ENCODE peak calls at places on chromosomes 2 and 18, in eight cellular contexts. E, G, A, N, R, H, B and U are unnamed samples.

GRCh38 chr2:226754821-226755536 is 44.6 kb downstream of the IRS1 start:
- DNase-seq in E (no peak), G (no peak), A (no peak), N (no peak), R (no peak), H (peak; percentile 42), B (no peak), U (no peak)

GRCh38 chr18:39742015-39742466 is 2176.4 kb upstream of the CELF4 start:
- DNase-seq in E (no peak), G (peak; percentile 37), A (no peak), N (no peak), R (no peak), H (no peak), B (no peak), U (no peak)

GRCh38 chr2:145563752-145564615 is 1044.1 kb upstream of the ZEB2 start:
- DNase-seq in E (no peak), G (no peak), A (no peak), N (no peak), R (no peak), H (no peak), B (no peak), U (peak; percentile 12)

GRCh38 chr2:36967236-36967876 is 1.0 kb upstream of the STRN start:
- DNase-seq in E (no peak), G (peak; percentile 13), A (no peak), N (peak; percentile 52), R (no peak), H (no peak), B (no peak), U (no peak)

GRCh38 chr2:222292738-222293134 is 6.1 kb downstream of the PAX3 start:
- DNase-seq in E (no peak), G (no peak), A (no peak), N (no peak), R (no peak), H (no peak), B (no peak), U (no peak)

GRCh38 chr2:69642709-69643601 is 584 bp downstream of the AAK1 start:
- DNase-seq in E (no peak), G (peak; percentile 78), A (peak; percentile 37), N (peak; percentile 43), R (peak; percentile 53), H (peak; percentile 69), B (peak; percentile 89), U (no peak)

GRCh38 chr2:241985986-241986329 is 116.4 kb downstream of the RTP5 start:
- DNase-seq in E (peak; percentile 46), G (no peak), A (no peak), N (no peak), R (no peak), H (no peak), B (peak; percentile 23), U (no peak)

GRCh38 chr2:128469875-128470274 is 151.2 kb upstream of the HS6ST1 start:
- DNase-seq in E (no peak), G (no peak), A (no peak), N (no peak), R (no peak), H (no peak), B (no peak), U (no peak)

GRCh38 chr2:40658917-40659316 is 207.0 kb upstream of the SLC8A1 start:
- DNase-seq in E (no peak), G (peak; percentile 10), A (peak; percentile 55), N (no peak), R (no peak), H (peak; percentile 22), B (no peak), U (peak; percentile 20)

GRCh38 chr18:62523631-62524442 is 1.0 kb downstream of the ZCCHC2 start:
- DNase-seq in E (peak; percentile 76), G (peak; percentile 64), A (peak; percentile 39), N (peak; percentile 48), R (peak; percentile 24), H (peak; percentile 54), B (peak; percentile 93), U (peak; percentile 42)

GRCh38 chr2:98134601-98135000 is 47.6 kb downstream of the VWA3B start:
- DNase-seq in E (no peak), G (no peak), A (no peak), N (no peak), R (no peak), H (peak; percentile 7), B (no peak), U (no peak)

GRCh38 chr2:227826019-227826521 is 12.4 kb downstream of the CCL20 start:
- DNase-seq in E (no peak), G (no peak), A (no peak), N (peak; percentile 47), R (no peak), H (no peak), B (no peak), U (no peak)

GRCh38 chr2:217785544-217786045 is 217.2 kb downstream of the TNS1 start:
- DNase-seq in E (no peak), G (peak; percentile 66), A (peak; percentile 88), N (peak; percentile 80), R (peak; percentile 82), H (peak; percentile 77), B (peak; percentile 91), U (peak; percentile 78)

GRCh38 chr2:176188969-176189665 is 649 bp downstream of the HOXD1 start:
- DNase-seq in E (no peak), G (no peak), A (peak; percentile 33), N (peak; percentile 43), R (no peak), H (no peak), B (no peak), U (no peak)

GRCh38 chr2:75476778-75477177 is 84.0 kb downstream of the EVA1A start:
- DNase-seq in E (no peak), G (peak; percentile 87), A (no peak), N (no peak), R (no peak), H (peak; percentile 3), B (no peak), U (no peak)

GRCh38 chr18:32032609-32033008 is 14.0 kb downstream of the RNF125 start:
- DNase-seq in E (no peak), G (no peak), A (no peak), N (no peak), R (no peak), H (no peak), B (no peak), U (no peak)

GRCh38 chr18:48084041-48084757 is 153.7 kb upstream of the SMAD2 start:
- DNase-seq in E (no peak), G (no peak), A (no peak), N (no peak), R (no peak), H (no peak), B (peak; percentile 37), U (no peak)

GRCh38 chr2:56889738-56890137 is 705.9 kb downstream of the CCDC85A start:
- DNase-seq in E (no peak), G (peak; percentile 1), A (no peak), N (no peak), R (no peak), H (no peak), B (no peak), U (no peak)

GRCh38 chr2:166411473-166412230 is 35.9 kb upstream of the SCN9A start:
- DNase-seq in E (no peak), G (peak; percentile 39), A (no peak), N (no peak), R (no peak), H (peak; percentile 55), B (no peak), U (no peak)

DNA sequence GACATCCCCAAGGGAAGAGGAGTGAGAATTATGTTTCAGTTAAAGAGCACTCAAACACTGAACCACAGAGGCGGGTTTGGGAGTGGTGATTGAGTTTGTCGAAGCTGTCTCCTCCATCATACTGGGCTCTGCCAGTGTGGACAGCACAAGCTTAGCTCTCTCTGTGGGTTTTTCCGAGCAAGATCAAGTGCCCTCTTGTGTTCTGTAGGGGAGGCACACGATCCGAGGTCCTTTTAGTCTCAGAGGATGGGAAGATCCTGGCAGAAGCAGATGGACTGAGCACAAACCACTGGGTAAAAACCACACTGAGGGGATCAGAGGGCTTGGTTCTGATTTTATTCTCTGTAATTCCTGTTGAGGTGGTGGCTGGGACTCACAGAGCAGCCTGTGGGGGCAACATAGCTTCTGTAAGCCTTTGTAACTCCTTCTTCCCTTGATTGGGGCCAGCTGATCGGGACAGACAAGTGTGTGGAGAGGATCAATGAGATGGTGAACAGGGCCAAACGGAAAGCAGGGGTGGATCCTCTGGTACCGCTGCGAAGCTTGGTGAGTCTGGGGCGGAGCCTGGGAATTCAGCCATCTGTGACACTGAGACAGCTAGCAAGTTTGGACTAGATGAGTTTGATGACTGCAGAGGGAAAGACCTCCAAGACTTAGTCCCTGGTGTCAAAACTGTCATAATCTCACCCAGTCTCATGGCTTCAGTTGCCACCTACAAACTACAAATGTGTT is 2.0 kb downstream of the NAGK start:
- DNase-seq in E (no peak), G (peak; percentile 45), A (no peak), N (no peak), R (no peak), H (peak; percentile 57), B (peak; percentile 87), U (no peak)
- TF ChIP-seq CTCF in E (no peak), G (peak; percentile 44), A (peak; percentile 16), N (peak; percentile 16), R (no peak), H (peak; percentile 38), B (no peak), U (peak; percentile 37)

GRCh38 chr2:238886453-238887094 is 38.7 kb downstream of the TWIST2 start:
- DNase-seq in E (no peak), G (no peak), A (no peak), N (no peak), R (no peak), H (no peak), B (no peak), U (no peak)
- TF ChIP-seq CTCF in E (no peak), G (no peak), A (no peak), N (no peak), R (no peak), H (no peak), B (no peak), U (no peak)

GRCh38 chr2:3558205-3559014 is at the start of gene RNASEH1:
- DNase-seq in E (peak; percentile 99), G (peak; percentile 99), A (peak; percentile 99), N (peak; percentile 99), R (peak; percentile 98), H (peak; percentile 99), B (peak; percentile 100), U (peak; percentile 98)
- TF ChIP-seq CTCF in E (no peak), G (no peak), A (no peak), N (no peak), R (no peak), H (no peak), B (no peak), U (no peak)

DNA sequence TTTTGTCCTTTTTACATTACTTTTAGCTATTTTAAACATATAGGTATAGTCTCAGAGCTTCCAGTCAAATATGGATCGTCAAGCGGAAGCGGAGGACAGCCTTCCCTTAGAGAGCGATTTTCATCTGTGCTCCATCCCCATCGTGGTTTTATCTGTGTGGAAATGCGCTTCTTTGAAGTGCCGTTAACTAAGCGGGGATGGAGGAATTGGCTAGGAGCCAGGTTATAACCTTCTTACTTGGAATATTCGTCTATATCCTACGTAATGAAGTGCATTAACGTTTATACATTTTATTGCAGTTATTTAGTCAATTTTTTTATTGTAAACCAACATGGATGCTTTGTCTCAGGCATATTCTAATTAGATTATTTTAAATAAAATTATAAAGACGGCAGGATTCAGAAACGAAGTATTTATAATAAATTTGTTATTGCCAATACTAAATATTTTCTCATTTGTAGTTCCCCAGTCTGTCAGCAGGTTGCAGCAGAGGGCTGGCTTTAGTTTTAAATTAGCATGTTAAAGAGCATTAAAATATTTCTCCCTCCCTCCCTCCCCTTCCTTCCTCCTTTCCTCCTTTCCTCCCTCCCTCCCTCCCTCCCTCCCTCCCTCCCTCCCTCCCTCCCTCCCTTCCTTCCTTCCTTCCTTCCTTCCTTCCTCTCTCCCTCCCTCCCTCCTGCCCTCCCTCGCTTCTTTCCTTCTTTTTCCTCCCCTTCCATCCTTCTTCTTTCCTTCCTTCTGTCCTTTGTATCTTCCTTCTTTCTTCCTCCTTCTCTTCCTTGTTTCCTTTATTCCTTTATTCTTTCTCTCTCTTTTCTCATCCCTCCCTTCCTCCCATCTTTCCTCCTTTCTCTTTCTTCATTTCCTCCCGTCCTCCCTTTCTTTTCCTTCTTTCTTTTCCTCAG is 80.6 kb upstream of the DOCK10 start:
- DNase-seq in E (no peak), G (peak; percentile 63), A (peak; percentile 12), N (no peak), R (no peak), H (peak; percentile 31), B (no peak), U (no peak)
- TF ChIP-seq CTCF in E (no peak), G (peak; percentile 57), A (peak; percentile 44), N (peak; percentile 47), R (peak; percentile 45), H (peak; percentile 59), B (peak; percentile 20), U (peak; percentile 70)